ENCODE peak calls at places on chromosomes 7 and 10, in seven cellular contexts. U, R, V, L, I, P and E are unnamed samples.

GRCh38 chr7:54879776-54880175 is 120.8 kb upstream of the SEC61G start:
- DNase-seq in R (no peak), I (no peak), U (no peak), P (no peak), V (no peak), L (no peak), E (no peak)

GRCh38 chr7:47931788-47932425 is 16.4 kb downstream of the PKD1L1 start:
- DNase-seq in L (no peak), P (no peak), I (peak; percentile 34), V (no peak), R (no peak), U (no peak), E (no peak)

GRCh38 chr10:70458329-70459060 is 17.0 kb upstream of the NODAL start:
- DNase-seq in U (peak; percentile 88), I (no peak), V (peak; percentile 82), L (peak; percentile 43), R (peak; percentile 59), P (peak; percentile 20), E (no peak)

GRCh38 chr7:5266148-5267028 is 16.4 kb upstream of the SLC29A4 start:
- DNase-seq in L (no peak), R (no peak), P (no peak), U (no peak), V (peak; percentile 29), I (no peak), E (no peak)

GRCh38 chr10:19889279-19889678 is 73.0 kb downstream of the PLXDC2 start:
- DNase-seq in L (no peak), P (no peak), U (no peak), I (no peak), V (no peak), R (no peak), E (no peak)

GRCh38 chr7:92602352-92603088 is 12.3 kb upstream of the FAM133B start:
- DNase-seq in L (no peak), U (no peak), P (no peak), R (no peak), V (peak; percentile 54), I (no peak), E (no peak)

GRCh38 chr7:151453326-151453791 is 13.4 kb upstream of the CRYGN start:
- DNase-seq in I (no peak), L (no peak), P (no peak), R (no peak), V (no peak), U (peak; percentile 15), E (no peak)

GRCh38 chr7:127588697-127589482 is 679 bp downstream of the ARF5 start:
- DNase-seq in P (peak; percentile 9), I (no peak), V (peak; percentile 69), R (peak; percentile 24), U (peak; percentile 42), L (peak; percentile 65), E (no peak)

GRCh38 chr10:3866347-3866746 is 81.3 kb upstream of the KLF6 start:
- DNase-seq in V (no peak), U (no peak), P (no peak), L (no peak), R (no peak), I (no peak), E (no peak)